ENCODE peak calls at places on chromosomes 16 and 17, in ten cellular contexts. W is RPMI7951; B is ascending aorta; Q is heart left ventricle; S is ELR; M is NCI-H1417; Z is stimulated activated naive CD4-positive, alpha-beta T cell; E is renal cortical epithelial cell; U is NCI-H774; X is C1 segment of cervical spinal cord. P is an unnamed sample.
A peak's percentile ranks its signal among the peaks of the same experiment; 100 is the strongest.

GRCh38 chr17:82930043-82930923 is 90.5 kb upstream of the ZNF750 start:
- DNase-seq in S (no peak), E (no peak), W (no peak), X (no peak), B (peak; percentile 54), M (no peak), Z (no peak), U (no peak), Q (peak; percentile 14), P (no peak)

GRCh38 chr16:81315271-81316175 is 761 bp downstream of the GAN start:
- DNase-seq in Q (peak; percentile 58), W (peak; percentile 67), E (peak; percentile 35), X (no peak), B (peak; percentile 68), U (no peak), Z (peak; percentile 16), S (peak; percentile 69), M (peak; percentile 57), P (no peak)

GRCh38 chr17:12078791-12079190 is 58.1 kb downstream of the MAP2K4 start:
- DNase-seq in B (no peak), Q (no peak), M (no peak), S (peak; percentile 73), X (no peak), W (peak; percentile 69), Z (no peak), U (no peak), E (peak; percentile 67), P (no peak)

GRCh38 chr16:71930013-71930563 is 34.8 kb downstream of the IST1 start:
- DNase-seq in E (peak; percentile 18), B (no peak), X (no peak), W (no peak), S (peak; percentile 23), M (no peak), Z (no peak), Q (no peak), U (no peak), P (no peak)

GRCh38 chr17:50123649-50124349 is 6.2 kb downstream of the SAMD14 start:
- DNase-seq in E (peak; percentile 58), W (no peak), Z (no peak), Q (no peak), B (no peak), S (no peak), M (peak; percentile 38), X (no peak), U (no peak), P (no peak)

GRCh38 chr17:6555331-6556120 is 829 bp downstream of the PITPNM3 start:
- DNase-seq in W (peak; percentile 37), U (no peak), X (peak; percentile 16), M (no peak), Z (no peak), Q (no peak), E (peak; percentile 52), S (peak; percentile 70), B (no peak), P (no peak)

GRCh38 chr16:24943471-24943870 is 71.7 kb downstream of the ARHGAP17 start:
- DNase-seq in W (no peak), U (no peak), M (no peak), Q (no peak), B (no peak), Z (no peak), E (no peak), S (no peak), X (no peak), P (no peak)

GRCh38 chr16:27217256-27217655 is 13.9 kb downstream of the KDM8 start:
- DNase-seq in E (peak; percentile 63), B (no peak), Z (no peak), M (no peak), W (no peak), Q (no peak), X (no peak), U (no peak), S (peak; percentile 33), P (no peak)

GRCh38 chr17:17156511-17156910 is 49.6 kb downstream of the PLD6 start:
- DNase-seq in S (peak; percentile 62), Q (no peak), B (no peak), Z (no peak), X (no peak), U (no peak), W (peak; percentile 57), M (no peak), E (no peak), P (no peak)

GRCh38 chr17:67818110-67819002 is 6.9 kb upstream of the BPTF start:
- DNase-seq in Z (no peak), B (no peak), M (no peak), E (peak; percentile 56), U (no peak), S (peak; percentile 41), Q (no peak), X (no peak), W (no peak), P (no peak)

GRCh38 chr17:64326420-64327054 is 63.5 kb upstream of the TEX2 start:
- DNase-seq in B (peak; percentile 90), Z (no peak), E (peak; percentile 99), W (peak; percentile 100), X (no peak), S (peak; percentile 60), M (no peak), U (no peak), Q (peak; percentile 80), P (no peak)

GRCh38 chr17:76271669-76272540 is 6.8 kb downstream of the UBALD2 start:
- DNase-seq in Z (peak; percentile 61), S (no peak), M (no peak), W (no peak), B (no peak), U (no peak), Q (no peak), E (no peak), X (no peak), P (no peak)

GRCh38 chr17:47693667-47694017 is 319 bp upstream of the TBKBP1 start:
- DNase-seq in U (no peak), M (peak; percentile 74), Z (no peak), X (no peak), W (no peak), B (no peak), Q (no peak), S (no peak), E (no peak), P (no peak)

GRCh38 chr17:54426287-54426886 is 474.3 kb upstream of the TOM1L1 start:
- DNase-seq in S (peak; percentile 26), U (peak; percentile 6), Q (no peak), Z (no peak), E (peak; percentile 8), X (no peak), M (peak; percentile 30), B (no peak), W (no peak), P (no peak)

GRCh38 chr17:50686494-50687199 is 21.1 kb downstream of the ANKRD40 start:
- DNase-seq in Z (no peak), B (peak; percentile 96), S (peak; percentile 81), W (peak; percentile 92), M (no peak), Q (peak; percentile 43), E (peak; percentile 92), U (no peak), X (no peak), P (no peak)

GRCh38 chr16:85061566-85061965 is 34.0 kb downstream of the KIAA0513 start:
- DNase-seq in U (no peak), Z (no peak), E (no peak), Q (peak; percentile 52), X (no peak), W (no peak), B (no peak), M (no peak), S (no peak), P (no peak)

GRCh38 chr17:2975469-2975958 is 87.9 kb downstream of the OR1D5 start:
- DNase-seq in X (no peak), W (peak; percentile 64), Z (no peak), Q (no peak), M (peak; percentile 89), B (peak; percentile 13), S (peak; percentile 47), U (no peak), E (peak; percentile 62), P (peak; percentile 75)

P was measured in LNCaP clone FGC.